ENCODE peak calls at places on chromosomes 6 and 20, in seven cellular contexts. U is PC-3, F is HFFc6, W is WERI-Rb-1, P is left lung, J is fibroblast of lung, K is BJ. Z is an unnamed sample.

GRCh38 chr20:1033751-1034419 is 31.8 kb upstream of the RSPO4 start:
- DNase-seq in U (no peak), F (no peak), W (no peak), P (no peak), J (no peak), K (no peak), Z (no peak)

GRCh38 chr6:109069746-109070145 is 24.9 kb downstream of the SESN1 start:
- DNase-seq in U (no peak), F (no peak), W (no peak), P (no peak), J (no peak), K (no peak), Z (no peak)

GRCh38 chr6:30465582-30466306 is 23.6 kb upstream of the HLA-E start:
- DNase-seq in U (no peak), F (no peak), W (no peak), P (no peak), J (no peak), K (no peak), Z (no peak)

GRCh38 chr20:45098096-45098773 is 2.7 kb downstream of the KCNS1 start:
- DNase-seq in U (no peak), F (no peak), W (peak; percentile 55), P (peak; percentile 74), J (peak; percentile 25), K (no peak), Z (no peak)

GRCh38 chr6:7726416-7727149 is 684 bp downstream of the BMP6 start:
- DNase-seq in U (peak; percentile 19), F (no peak), W (peak; percentile 40), P (peak; percentile 84), J (no peak), K (no peak), Z (no peak)

GRCh38 chr20:47761478-47762047 is 23.7 kb downstream of the SULF2 start:
- DNase-seq in U (no peak), F (no peak), W (peak; percentile 26), P (no peak), J (no peak), K (no peak), Z (no peak)

GRCh38 chr6:137094411-137095008 is 49.7 kb upstream of the IL20RA start:
- DNase-seq in U (peak; percentile 83), F (peak; percentile 57), W (peak; percentile 53), P (no peak), J (peak; percentile 82), K (peak; percentile 11), Z (peak; percentile 38)

GRCh38 chr6:122124908-122125307 is 274.5 kb upstream of the HSF2 start:
- DNase-seq in U (no peak), F (no peak), W (no peak), P (no peak), J (no peak), K (no peak), Z (no peak)

GRCh38 chr6:33575211-33575610 is 4.9 kb downstream of the BAK1 start:
- DNase-seq in U (no peak), F (no peak), W (no peak), P (no peak), J (no peak), K (no peak), Z (no peak)

GRCh38 chr6:47358440-47359225 is 48.9 kb upstream of the TNFRSF21 start:
- DNase-seq in U (no peak), F (no peak), W (no peak), P (no peak), J (no peak), K (no peak), Z (no peak)

GRCh38 chr20:43375586-43375985 is 82.1 kb upstream of the SRSF6 start:
- DNase-seq in U (no peak), F (peak; percentile 7), W (no peak), P (no peak), J (no peak), K (no peak), Z (no peak)

GRCh38 chr6:23522751-23523527 is 603.1 kb upstream of the NRSN1 start:
- DNase-seq in U (no peak), F (no peak), W (peak; percentile 88), P (no peak), J (no peak), K (no peak), Z (no peak)

GRCh38 chr6:96279084-96279483 is 242.5 kb upstream of the UFL1 start:
- DNase-seq in U (no peak), F (no peak), W (no peak), P (no peak), J (no peak), K (no peak), Z (no peak)

GRCh38 chr20:54219751-54220426 is 12.0 kb downstream of the PFDN4 start:
- DNase-seq in U (peak; percentile 83), F (peak; percentile 32), W (no peak), P (no peak), J (peak; percentile 76), K (no peak), Z (no peak)

GRCh38 chr6:151721141-151721540 is 86.3 kb upstream of the ESR1 start:
- DNase-seq in U (no peak), F (no peak), W (no peak), P (no peak), J (no peak), K (peak; percentile 17), Z (no peak)

GRCh38 chr20:33482581-33482980 is 7.3 kb upstream of the CBFA2T2 start:
- DNase-seq in U (no peak), F (no peak), W (peak; percentile 61), P (no peak), J (no peak), K (no peak), Z (no peak)

GRCh38 chr6:33205172-33206026 is 944 bp downstream of the HSD17B8 start:
- DNase-seq in U (peak; percentile 76), F (peak; percentile 52), W (peak; percentile 89), P (no peak), J (no peak), K (no peak), Z (no peak)

DNA sequence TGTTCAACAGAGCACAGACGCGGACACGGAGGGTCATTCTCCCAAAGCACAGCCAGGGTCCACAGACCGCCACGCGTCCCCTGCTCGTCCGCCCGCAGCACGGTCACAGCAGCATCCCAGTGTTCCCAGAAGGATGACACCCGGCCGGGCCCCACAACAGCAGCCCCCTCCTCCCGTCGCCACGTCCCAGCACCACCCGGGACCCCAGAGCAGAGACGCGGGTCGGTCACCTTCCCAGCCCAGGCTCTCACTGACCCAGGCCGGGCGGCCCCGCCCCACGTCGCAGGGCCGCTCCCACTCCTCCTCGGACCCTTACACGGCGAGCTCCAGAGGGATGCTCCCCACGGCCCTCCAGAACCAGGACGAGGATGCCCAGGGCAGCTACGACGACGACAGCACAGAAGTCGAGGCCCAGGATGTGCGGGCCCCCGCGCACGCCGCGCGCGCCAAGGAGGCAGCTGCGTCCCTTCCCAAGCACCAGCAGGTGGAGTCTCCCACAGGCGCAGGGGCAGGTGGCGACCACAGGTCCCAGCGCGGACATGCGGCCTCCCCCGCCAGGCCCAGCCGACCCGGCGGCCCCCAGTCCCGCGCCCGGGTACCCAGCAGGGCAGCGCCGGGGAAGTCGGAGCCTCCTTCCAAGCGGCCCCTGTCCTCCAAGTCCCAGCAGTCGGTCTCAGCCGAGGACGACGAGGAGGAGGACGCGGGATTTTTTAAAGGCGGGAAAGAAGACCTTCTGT is 64.3 kb downstream of the FNDC1 start:
- DNase-seq in U (no peak), F (no peak), W (no peak), P (no peak), J (no peak), K (no peak), Z (no peak)
- TF ChIP-seq CTCF in U (no peak), F (no peak), W (no peak), P (no peak), J (no peak), K (no peak), Z (no peak)

GRCh38 chr6:45439861-45440388 is 62.2 kb upstream of the SUPT3H start:
- DNase-seq in U (no peak), F (no peak), W (no peak), P (no peak), J (no peak), K (no peak), Z (no peak)

GRCh38 chr6:45438849-45439406 is 61.2 kb upstream of the SUPT3H start:
- DNase-seq in U (peak; percentile 93), F (peak; percentile 81), W (no peak), P (no peak), J (peak; percentile 88), K (no peak), Z (no peak)

GRCh38 chr6:45439459-45439858 is 61.7 kb upstream of the SUPT3H start:
- DNase-seq in U (no peak), F (no peak), W (no peak), P (no peak), J (no peak), K (no peak), Z (no peak)

GRCh38 chr6:45442716-45443115 is 65.0 kb upstream of the SUPT3H start:
- DNase-seq in U (no peak), F (no peak), W (no peak), P (no peak), J (no peak), K (no peak), Z (no peak)

DNA sequence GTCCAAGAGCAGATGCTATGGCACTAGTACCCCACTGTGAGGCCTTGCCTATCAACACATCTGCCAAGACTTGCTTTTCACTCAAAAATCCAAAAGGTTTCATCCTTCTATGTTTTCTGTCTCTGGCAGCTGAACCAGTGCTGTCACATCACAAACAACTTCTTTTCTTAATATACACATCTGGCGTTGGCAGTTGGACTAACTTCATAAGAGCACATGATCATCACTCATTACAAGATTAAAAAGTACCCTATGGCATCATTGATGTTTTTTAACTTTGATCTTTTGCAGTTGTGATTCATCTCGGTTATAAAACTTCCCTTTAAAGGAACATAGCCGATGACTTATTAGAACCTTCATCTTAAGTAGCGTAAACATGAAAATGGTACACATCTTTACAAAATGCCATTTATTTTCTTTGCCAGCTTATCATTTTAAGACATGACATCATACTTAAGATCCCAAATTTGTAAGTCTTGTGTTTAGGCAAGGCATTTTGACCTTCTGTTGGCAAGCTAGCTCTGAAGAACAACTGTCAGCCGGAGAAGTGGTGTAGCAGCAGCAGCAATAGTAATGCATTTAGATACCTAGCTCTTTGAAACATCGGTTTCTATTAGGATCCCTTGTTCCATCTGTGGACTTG is 64.2 kb upstream of the SUPT3H start:
- DNase-seq in U (no peak), F (no peak), W (no peak), P (no peak), J (peak; percentile 69), K (no peak), Z (no peak)
- TF ChIP-seq CTCF in U (no peak), F (no peak), W (peak; percentile 1), P (no peak), J (no peak), K (no peak), Z (no peak)

GRCh38 chr6:38068854-38069253 is 249.3 kb downstream of the ZFAND3 start:
- DNase-seq in U (peak; percentile 30), F (no peak), W (no peak), P (no peak), J (peak; percentile 14), K (no peak), Z (no peak)
- TF ChIP-seq CTCF in U (peak; percentile 43), F (peak; percentile 26), W (no peak), P (no peak), J (peak; percentile 4), K (no peak), Z (peak; percentile 12)

DNA sequence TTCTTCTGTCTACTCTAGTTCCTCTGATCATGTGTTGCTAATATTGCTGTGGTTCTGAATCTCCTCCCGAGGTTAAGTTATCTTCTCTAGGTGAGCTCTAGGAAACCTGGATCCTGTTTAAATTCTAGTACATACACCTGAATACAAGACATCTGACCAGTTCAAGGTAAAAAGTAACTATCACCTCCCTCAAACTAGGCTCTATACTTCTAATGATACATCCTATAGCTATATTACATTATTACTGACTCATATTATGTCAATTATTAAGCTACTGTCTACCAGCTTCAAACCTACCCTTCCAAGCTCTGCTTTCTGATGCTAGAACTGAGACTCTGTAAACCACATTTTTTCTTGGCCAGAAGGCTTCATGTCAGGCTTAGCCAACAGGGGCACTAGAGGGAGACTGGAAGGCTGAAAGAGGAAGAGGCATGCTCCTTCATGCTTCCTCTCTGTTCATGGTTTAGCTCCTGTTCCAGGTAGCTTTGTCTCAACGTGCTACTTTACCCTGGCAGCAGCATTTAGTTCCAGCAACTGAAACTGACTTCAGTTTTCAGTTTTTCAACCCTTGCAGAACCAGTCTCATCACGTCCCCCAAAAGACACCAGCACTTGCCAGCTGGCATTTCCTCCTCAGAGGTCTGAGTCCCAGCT is 148.4 kb upstream of the TOP1 start:
- DNase-seq in U (peak; percentile 9), F (no peak), W (no peak), P (no peak), J (no peak), K (no peak), Z (no peak)
- TF ChIP-seq CTCF in U (peak; percentile 24), F (no peak), W (no peak), P (no peak), J (no peak), K (no peak), Z (no peak)